ENCODE peak calls at places on chromosomes 6 and 20, in five cellular contexts. U is AG20443, W is T-helper 9 cell, R is substantia nigra, M is mucosa of descending colon. X is an unnamed sample.

GRCh38 chr6:106520711-106521367 is 108.5 kb downstream of the RTN4IP1 start:
- DNase-seq in U (no peak), W (peak; percentile 65), R (no peak), M (no peak), X (no peak)

GRCh38 chr6:155228549-155229166 is 35.2 kb upstream of the CLDN20 start:
- DNase-seq in U (peak; percentile 44), W (no peak), R (no peak), M (no peak), X (peak; percentile 59)

GRCh38 chr20:36861625-36861874 is 14.4 kb upstream of the TLDC2 start:
- DNase-seq in U (no peak), W (no peak), R (no peak), M (no peak), X (no peak)

GRCh38 chr6:70686548-70687133 is 19.0 kb downstream of the SMAP1 start:
- DNase-seq in U (peak; percentile 19), W (no peak), R (no peak), M (no peak), X (peak; percentile 25)

GRCh38 chr6:3871511-3871910 is 22.3 kb downstream of the FAM50B start:
- DNase-seq in U (no peak), W (no peak), R (no peak), M (no peak), X (no peak)

GRCh38 chr6:72140795-72141194 is 254.4 kb downstream of the RIMS1 start:
- DNase-seq in U (no peak), W (no peak), R (no peak), M (no peak), X (peak; percentile 7)

GRCh38 chr6:7112741-7113313 is 5.1 kb downstream of the RREB1 start:
- DNase-seq in U (peak; percentile 53), W (no peak), R (no peak), M (peak; percentile 66), X (peak; percentile 32)

GRCh38 chr6:226516-227073 is 65.7 kb upstream of the DUSP22 start:
- DNase-seq in U (no peak), W (no peak), R (no peak), M (no peak), X (no peak)

GRCh38 chr6:40500227-40500626 is 86.9 kb downstream of the LRFN2 start:
- DNase-seq in U (no peak), W (no peak), R (no peak), M (no peak), X (no peak)

GRCh38 chr6:116682334-116682712 is 1.3 kb downstream of the KPNA5 start:
- DNase-seq in U (peak; percentile 41), W (no peak), R (peak; percentile 9), M (no peak), X (peak; percentile 40)

GRCh38 chr20:52083627-52084232 is 107.8 kb downstream of the ZFP64 start:
- DNase-seq in U (peak; percentile 80), W (no peak), R (peak; percentile 22), M (peak; percentile 32), X (peak; percentile 79)

X was measured in AG08395.